ENCODE peak calls at places on chromosomes 13 and 19, in nine cellular contexts. K is endodermal cell; S is tibial nerve; F is CD4-positive, CD25-positive, alpha-beta regulatory T cell; B is spleen; J is A673; I is transverse colon; M is neuronal stem cell; Q is prostate gland. V is an unnamed sample. For H3K9me3, the result is how much of the 10 kb centered on the place peaks cover.

GRCh38 chr13:37198629-37199028 is 93.2 kb upstream of the CSNK1A1L start:
- DNase-seq in M (peak), J (peak), B (no peak), S (no peak), F (no peak), K (peak), Q (no peak), I (no peak), V (no peak)

GRCh38 chr13:52743569-52743968 is 3.9 kb upstream of the CNMD start:
- DNase-seq in S (no peak), B (no peak), M (no peak), I (no peak), J (no peak), Q (no peak), K (no peak), F (no peak), V (no peak)

GRCh38 chr13:43023244-43023931 is at the start of gene DNAJC15:
- DNase-seq in J (peak), Q (peak), F (peak), M (peak), S (peak), I (peak), K (peak), B (peak), V (peak)

GRCh38 chr19:3176715-3177501 is 1.7 kb upstream of the S1PR4 start:
- DNase-seq in M (no peak), Q (no peak), S (no peak), B (peak), I (peak), F (peak), J (peak), K (no peak), V (peak)

GRCh38 chr19:42497492-42498226 is 30.6 kb downstream of the CEACAM1 start:
- DNase-seq in I (peak), B (no peak), Q (no peak), J (no peak), M (no peak), K (no peak), F (no peak), S (no peak), V (no peak)

GRCh38 chr13:98083507-98083906 is 59.4 kb upstream of the FARP1 start:
- DNase-seq in M (no peak), J (peak), Q (no peak), I (no peak), S (no peak), F (no peak), K (no peak), B (no peak), V (no peak)

GRCh38 chr19:5148794-5149190 is 179.9 kb downstream of the KDM4B start:
- DNase-seq in Q (no peak), S (no peak), J (no peak), M (no peak), F (no peak), I (no peak), K (no peak), B (peak), V (no peak)

GRCh38 chr13:95301135-95301946 is at the start of gene ABCC4:
- DNase-seq in K (peak), Q (peak), B (peak), S (no peak), I (peak), J (peak), F (peak), M (peak), V (peak)

GRCh38 chr13:49840667-49841066 is 48.2 kb upstream of the KPNA3 start:
- DNase-seq in J (no peak), B (no peak), F (no peak), I (no peak), Q (no peak), K (no peak), M (no peak), S (no peak), V (no peak)

GRCh38 chr13:73657821-73658540 is 476.2 kb downstream of the KLF12 start:
- DNase-seq in B (no peak), Q (no peak), F (no peak), M (no peak), S (no peak), I (no peak), J (peak), K (no peak), V (no peak)

GRCh38 chr19:58182989-58183821 is at the start of gene ZNF274:
- DNase-seq in M (peak), F (peak), J (peak), Q (peak), K (peak), I (peak), B (peak), S (peak), V (peak)

GRCh38 chr19:58181902-58182576 is 822 bp upstream of the ZNF274 start:
- DNase-seq in B (peak), S (no peak), I (peak), J (peak), Q (peak), M (no peak), K (peak), F (peak), V (peak)

GRCh38 chr19:58183822-58184215 is 958 bp downstream of the ZNF274 start:
- DNase-seq in J (no peak), B (no peak), S (no peak), M (no peak), F (no peak), I (no peak), K (no peak), Q (no peak), V (no peak)

GRCh38 chr19:58182577-58182988 is 278 bp upstream of the ZNF274 start:
- DNase-seq in S (no peak), B (no peak), J (peak), M (no peak), K (no peak), I (no peak), F (no peak), Q (no peak), V (no peak)
- H3K9me3 ChIP-seq in S (under half), B (half or more), J (half or more), M (half or more), K (half or more), I (half or more), F (half or more), Q (under half), V (half or more)

DNA sequence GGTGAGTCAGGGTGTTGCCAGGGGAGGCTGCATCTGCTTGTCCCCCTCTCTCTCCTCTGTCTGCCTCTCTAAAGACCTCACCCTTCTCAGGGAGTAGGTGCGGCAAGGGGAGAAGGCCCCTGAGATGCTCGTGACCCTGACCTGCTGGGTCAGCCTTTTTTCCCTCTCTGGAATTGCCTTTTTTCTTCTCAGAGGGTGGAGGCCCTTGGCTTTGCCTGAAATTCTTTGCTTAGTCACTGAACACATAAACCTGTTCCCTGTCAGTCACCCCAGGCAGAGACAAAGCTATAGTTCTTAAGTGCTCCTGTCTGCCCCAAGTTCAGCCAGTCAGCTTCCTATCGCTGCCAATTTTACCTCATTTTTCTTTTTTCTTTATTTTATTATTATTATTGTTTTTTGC is 35.2 kb upstream of the PEG3 start:
- DNase-seq in M (no peak), B (no peak), S (no peak), Q (no peak), K (no peak), I (no peak), J (no peak), F (no peak), V (no peak)
- H3K9me3 ChIP-seq in M (under half), B (half or more), S (under half), Q (under half), K (half or more), I (under half), J (under half), F (under half), V (under half)

GRCh38 chr19:15015946-15016542 is 33.2 kb upstream of the CASP14 start:
- DNase-seq in M (peak), F (no peak), B (no peak), Q (no peak), I (no peak), S (no peak), K (peak), J (peak), V (no peak)

GRCh38 chr19:15014579-15014978 is 34.7 kb upstream of the CASP14 start:
- DNase-seq in I (no peak), M (no peak), F (no peak), J (peak), K (peak), S (no peak), Q (no peak), B (no peak), V (no peak)

GRCh38 chr19:15008308-15008707 is 28.6 kb upstream of the SLC1A6 start:
- DNase-seq in F (no peak), B (no peak), K (no peak), S (no peak), M (no peak), Q (no peak), I (no peak), J (no peak), V (no peak)

DNA sequence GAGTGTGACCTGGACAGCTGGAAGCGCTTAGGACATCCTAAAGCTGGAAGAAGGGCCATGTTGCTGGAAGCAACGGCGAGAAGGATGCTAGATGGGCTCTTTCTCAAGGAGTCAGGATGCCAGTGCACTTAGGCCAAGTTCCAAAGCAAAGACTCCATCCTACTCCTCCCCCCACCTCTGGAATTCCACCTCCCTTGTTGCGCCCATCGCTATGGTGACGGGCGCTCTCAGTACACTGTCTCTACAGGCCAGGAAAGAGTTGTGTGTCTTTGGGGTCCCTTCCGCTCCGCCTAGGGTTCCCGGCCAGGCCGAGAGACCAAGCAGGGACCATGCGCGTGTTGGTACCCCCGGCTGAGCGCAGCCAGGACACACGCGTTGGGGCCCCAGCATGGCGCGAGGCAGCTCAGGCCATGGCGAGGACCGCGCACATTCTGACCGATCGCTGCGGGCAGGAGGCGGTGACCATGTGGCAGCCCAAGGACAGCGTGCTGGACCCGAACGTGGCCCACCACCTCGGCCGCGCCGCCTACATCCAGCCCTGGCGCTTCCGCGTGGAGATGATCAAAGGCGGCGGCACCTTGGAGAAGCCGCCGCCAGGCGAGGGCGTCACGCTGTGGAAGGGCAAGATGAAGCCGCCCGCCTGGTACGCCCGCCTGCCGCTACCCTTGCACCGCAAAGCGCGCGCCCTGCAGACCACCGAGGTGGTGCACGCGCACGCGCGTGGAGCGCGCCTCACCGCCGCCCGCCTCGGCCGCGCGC is 31.0 kb upstream of the SLC1A6 start:
- DNase-seq in F (no peak), Q (no peak), M (peak), K (peak), B (no peak), S (no peak), J (no peak), I (no peak), V (no peak)
- H3K9me3 ChIP-seq in F (under half), Q (under half), M (under half), K (under half), B (under half), S (under half), J (under half), I (under half), V (under half)

GRCh38 chr19:22832031-22832762 is at the start of gene ZNF723:
- DNase-seq in J (no peak), I (no peak), B (no peak), S (no peak), K (no peak), F (no peak), Q (no peak), M (no peak), V (no peak)
- H3K9me3 ChIP-seq in J (under half), I (under half), B (half or more), S (under half), K (half or more), F (under half), Q (under half), M (under half), V (under half)

DNA sequence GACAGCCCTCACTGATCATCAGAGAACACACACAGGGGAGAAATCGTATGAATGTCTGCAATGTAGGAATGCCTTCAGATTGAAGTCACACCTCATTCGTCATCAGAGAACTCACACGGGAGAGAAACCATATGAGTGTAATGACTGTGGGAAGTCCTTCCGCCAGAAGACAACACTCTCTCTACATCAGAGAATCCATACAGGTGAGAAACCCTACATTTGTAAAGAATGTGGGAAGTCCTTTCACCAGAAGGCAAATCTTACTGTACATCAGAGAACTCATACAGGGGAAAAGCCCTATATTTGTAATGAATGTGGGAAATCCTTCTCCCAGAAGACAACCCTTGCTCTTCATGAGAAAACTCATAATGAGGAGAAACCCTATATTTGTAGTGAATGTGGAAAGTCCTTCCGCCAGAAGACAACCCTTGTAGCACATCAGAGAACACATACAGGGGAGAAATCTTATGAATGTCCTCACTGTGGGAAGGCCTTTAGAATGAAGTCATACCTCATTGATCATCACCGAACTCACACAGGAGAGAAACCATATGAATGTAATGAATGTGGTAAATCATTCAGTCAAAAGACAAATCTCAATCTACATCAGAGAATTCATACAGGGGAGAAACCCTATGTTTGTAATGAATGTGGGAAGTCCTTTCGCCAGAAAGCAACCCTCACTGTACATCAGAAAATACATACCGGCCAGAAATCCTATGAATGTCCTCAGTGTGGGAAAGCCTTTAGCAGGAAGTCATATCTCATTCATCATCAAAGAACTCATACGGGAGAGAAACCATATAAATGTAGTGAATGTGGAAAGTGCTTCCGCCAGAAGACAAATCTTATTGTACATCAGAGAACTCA is 32.5 kb downstream of the ZNF567 start:
- DNase-seq in Q (no peak), I (no peak), F (no peak), B (no peak), S (no peak), K (no peak), J (no peak), M (no peak), V (no peak)
- H3K9me3 ChIP-seq in Q (under half), I (half or more), F (half or more), B (half or more), S (under half), K (half or more), J (half or more), M (half or more), V (half or more)

GRCh38 chr19:57105976-57106610 is 13.7 kb upstream of the USP29 start:
- DNase-seq in J (no peak), B (no peak), Q (no peak), K (no peak), S (no peak), I (no peak), M (no peak), F (no peak), V (no peak)
- H3K9me3 ChIP-seq in J (under half), B (half or more), Q (under half), K (under half), S (under half), I (under half), M (under half), F (under half), V (under half)

DNA sequence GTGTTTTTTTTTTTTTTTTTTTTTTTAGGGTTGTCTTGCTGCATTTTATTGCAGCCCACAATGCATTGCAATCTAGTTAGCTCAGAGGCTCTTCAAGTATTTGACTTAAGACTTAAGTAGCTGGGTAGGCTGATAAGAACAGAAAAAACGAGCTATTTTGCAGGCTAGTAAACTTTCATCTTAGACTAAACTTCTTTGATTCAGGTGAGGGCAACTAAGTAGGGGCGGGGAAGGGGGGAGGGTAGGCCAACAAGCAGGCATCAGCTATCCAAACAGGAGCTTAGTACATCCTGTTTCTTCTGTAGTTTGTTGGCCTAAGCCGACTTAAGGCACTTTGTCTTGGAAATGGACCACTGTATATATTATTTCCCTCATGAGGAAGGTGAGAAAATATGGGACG is 4.9 kb upstream of the TDRD3 start:
- DNase-seq in I (no peak), K (peak), Q (no peak), B (no peak), S (no peak), M (no peak), F (no peak), J (no peak), V (no peak)
- H3K9me3 ChIP-seq in I (under half), K (under half), Q (under half), B (under half), S (under half), M (under half), F (under half), J (under half), V (under half)

DNA sequence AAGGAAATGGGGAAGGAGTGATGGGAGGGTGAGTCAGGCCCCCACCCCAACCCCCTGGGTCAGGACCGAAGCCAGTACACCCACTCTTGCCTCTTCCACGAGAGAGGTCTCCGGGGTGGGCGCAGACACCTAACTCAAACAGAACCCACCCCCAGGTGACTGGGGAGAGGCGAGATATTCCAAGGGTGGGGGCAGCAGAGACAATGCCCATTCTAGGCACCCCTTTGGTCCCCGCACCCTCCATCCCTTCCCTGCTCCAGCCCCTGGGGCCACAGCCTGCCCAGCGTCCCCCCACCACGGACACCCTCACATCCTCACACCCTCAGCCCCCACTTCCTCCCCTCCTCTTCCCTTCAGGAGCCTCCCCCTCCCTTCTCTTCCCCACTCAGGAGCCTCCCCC is 682 bp downstream of the ZSCAN18 start:
- DNase-seq in J (no peak), K (no peak), F (no peak), Q (no peak), B (no peak), S (no peak), M (no peak), I (no peak), V (no peak)
- H3K9me3 ChIP-seq in J (under half), K (half or more), F (half or more), Q (under half), B (half or more), S (under half), M (half or more), I (under half), V (under half)

GRCh38 chr19:11787536-11787935 is 10.8 kb upstream of the ZNF491 start:
- DNase-seq in S (no peak), M (no peak), J (no peak), Q (no peak), B (no peak), I (no peak), K (no peak), F (no peak), V (no peak)
- H3K9me3 ChIP-seq in S (under half), M (half or more), J (half or more), Q (under half), B (half or more), I (under half), K (under half), F (half or more), V (under half)

DNA sequence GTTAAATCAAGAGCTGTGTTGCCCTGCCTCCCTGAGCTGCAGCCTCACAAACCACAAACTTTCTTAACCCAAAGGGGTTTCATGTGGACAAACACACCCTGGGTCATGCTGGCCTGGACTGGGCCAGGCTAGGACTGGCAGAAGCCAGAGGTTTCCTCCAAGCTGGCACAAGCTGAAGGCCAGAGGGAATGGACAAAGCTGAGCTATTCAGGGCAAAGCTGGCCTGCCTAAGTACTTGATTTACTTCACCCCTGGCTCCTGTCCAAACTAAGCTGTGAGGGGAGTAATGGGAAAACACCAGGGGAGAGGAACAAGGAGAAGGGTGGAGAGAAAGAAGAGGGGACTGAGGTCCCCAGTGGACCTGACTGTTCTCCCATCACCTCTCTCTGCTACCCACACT is 6.2 kb downstream of the CPAMD8 start:
- DNase-seq in B (no peak), J (no peak), Q (no peak), I (no peak), M (no peak), F (no peak), S (no peak), K (no peak), V (no peak)
- H3K9me3 ChIP-seq in B (under half), J (under half), Q (under half), I (under half), M (under half), F (under half), S (under half), K (under half), V (under half)

V was measured in T-helper 17 cell.